ENCODE peak calls at places on chromosomes 4 and X, in eight cellular contexts. V is NCI-H1105, C is T-cell, T is NCI-H510A treated with DMSO at 0.1 percent for 48 hours, G is SK-N-SH, D is colonic mucosa, Q is astrocyte of the spinal cord, Z is IMR-90. F is an unnamed sample.

GRCh38 chrX:15564981-15565579 is 35.7 kb downstream of the ACE2 start:
- DNase-seq in V (peak), C (no peak), T (peak), G (peak), D (peak), Q (peak), Z (peak), F (peak)

GRCh38 chr4:184284742-184285141 is 67.1 kb upstream of the ENPP6 start:
- DNase-seq in V (no peak), C (no peak), T (no peak), G (no peak), D (no peak), Q (no peak), Z (no peak), F (no peak)

GRCh38 chrX:29530520-29530919 is 684.8 kb upstream of the MAGEB2 start:
- DNase-seq in V (no peak), C (no peak), T (no peak), G (no peak), D (no peak), Q (peak), Z (peak), F (no peak)

GRCh38 chrX:34956915-34957314 is 14.3 kb downstream of the FAM47B start:
- DNase-seq in V (no peak), C (no peak), T (no peak), G (no peak), D (no peak), Q (peak), Z (peak), F (no peak)

GRCh38 chrX:78923198-78924015 is 21.8 kb upstream of the P2RY10 start:
- DNase-seq in V (no peak), C (no peak), T (no peak), G (no peak), D (no peak), Q (no peak), Z (no peak), F (no peak)

GRCh38 chr4:93710101-93710846 is 118.3 kb upstream of the ATOH1 start:
- DNase-seq in V (no peak), C (no peak), T (peak), G (peak), D (peak), Q (no peak), Z (no peak), F (no peak)

GRCh38 chr4:70958681-70959080 is 34.8 kb upstream of the DCK start:
- DNase-seq in V (no peak), C (no peak), T (no peak), G (no peak), D (no peak), Q (peak), Z (peak), F (no peak)

GRCh38 chr4:55721651-55722050 is 85.6 kb upstream of the NMU start:
- DNase-seq in V (no peak), C (no peak), T (no peak), G (no peak), D (no peak), Q (no peak), Z (no peak), F (no peak)

GRCh38 chr4:139556071-139556734 is at the start of gene SETD7:
- DNase-seq in V (peak), C (peak), T (peak), G (peak), D (peak), Q (peak), Z (peak), F (peak)

GRCh38 chr4:80017125-80017854 is 55.7 kb downstream of the ANTXR2 start:
- DNase-seq in V (no peak), C (no peak), T (no peak), G (no peak), D (no peak), Q (peak), Z (peak), F (no peak)